ENCODE peak calls at places on chromosomes 2 and 18, in ten cellular contexts. L is breast epithelium; S is ovary; G is thoracic aorta; U is CD8-positive, alpha-beta T cell; M is dorsolateral prefrontal cortex; O is spleen; K is Peyer's patch; R is lower lobe of right lung; W is hepatocyte. V is an unnamed sample.

GRCh38 chr2:101698419-101699190 is 1.1 kb downstream of the MAP4K4 start:
- DNase-seq in S (no peak), G (no peak), M (no peak), R (no peak), U (peak), L (no peak), K (no peak), O (no peak), W (peak), V (peak)

GRCh38 chr2:214934006-214934405 is 124.5 kb upstream of the BARD1 start:
- DNase-seq in R (no peak), S (no peak), O (no peak), G (no peak), U (no peak), L (no peak), M (no peak), K (no peak), W (no peak), V (no peak)

GRCh38 chr2:70411489-70412081 is 109.7 kb upstream of the FAM136A start:
- DNase-seq in G (no peak), L (no peak), O (no peak), K (no peak), R (no peak), U (no peak), W (no peak), S (no peak), M (no peak), V (no peak)

GRCh38 chr18:31562726-31563125 is 29.0 kb upstream of the TTR start:
- DNase-seq in U (no peak), K (no peak), M (no peak), W (no peak), G (no peak), S (no peak), R (no peak), L (no peak), O (no peak), V (no peak)

GRCh38 chr2:11482473-11483031 is 16.6 kb upstream of the E2F6 start:
- DNase-seq in M (no peak), O (no peak), L (no peak), R (no peak), S (peak), K (no peak), G (no peak), U (no peak), W (peak), V (peak)

GRCh38 chr2:221502270-221502973 is 69.7 kb downstream of the EPHA4 start:
- DNase-seq in O (no peak), S (no peak), K (no peak), L (no peak), R (no peak), U (no peak), W (no peak), M (no peak), G (no peak), V (no peak)

GRCh38 chr2:179569834-179570233 is 291.6 kb downstream of the ZNF385B start:
- DNase-seq in W (peak), L (no peak), M (no peak), U (no peak), O (no peak), R (no peak), G (no peak), S (peak), K (no peak), V (no peak)

GRCh38 chr18:46051731-46052461 is 20.2 kb downstream of the PSTPIP2 start:
- DNase-seq in M (no peak), U (no peak), S (no peak), R (no peak), W (peak), K (no peak), L (no peak), O (no peak), G (no peak), V (no peak)

GRCh38 chr2:174605687-174606086 is 8.1 kb upstream of the WIPF1 start:
- DNase-seq in R (no peak), G (no peak), S (no peak), K (no peak), U (no peak), O (no peak), M (no peak), W (no peak), L (no peak), V (no peak)

GRCh38 chr2:71685941-71686611 is 232.7 kb downstream of the DYSF start:
- DNase-seq in R (no peak), M (no peak), L (peak), S (no peak), W (no peak), K (no peak), O (peak), G (no peak), U (no peak), V (no peak)

GRCh38 chr2:14828223-14828622 is 195.7 kb downstream of the LRATD1 start:
- DNase-seq in W (no peak), S (no peak), O (no peak), K (no peak), G (no peak), R (no peak), L (no peak), M (no peak), U (no peak), V (no peak)

GRCh38 chr2:33392366-33392765 is 84.1 kb upstream of the RASGRP3 start:
- DNase-seq in K (no peak), R (no peak), U (no peak), M (no peak), W (no peak), S (no peak), L (no peak), G (no peak), O (no peak), V (no peak)

GRCh38 chr2:205775091-205775876 is 93.0 kb downstream of the NRP2 start:
- DNase-seq in G (no peak), U (no peak), L (no peak), S (no peak), M (peak), K (no peak), R (no peak), O (no peak), W (peak), V (no peak)

GRCh38 chr2:40760071-40760666 is 308.3 kb upstream of the SLC8A1 start:
- DNase-seq in G (no peak), W (peak), O (no peak), U (no peak), K (no peak), L (no peak), R (no peak), M (no peak), S (peak), V (peak)

GRCh38 chr2:157336137-157336721 is 10.6 kb upstream of the ERMN start:
- DNase-seq in R (no peak), U (peak), O (no peak), K (peak), S (no peak), L (no peak), G (peak), M (no peak), W (peak), V (no peak)

GRCh38 chr2:105888625-105889024 is 143.9 kb downstream of the NCK2 start:
- DNase-seq in U (no peak), L (no peak), K (no peak), W (no peak), G (no peak), O (no peak), R (no peak), S (no peak), M (no peak), V (no peak)

GRCh38 chr2:46241344-46241743 is 55.9 kb upstream of the EPAS1 start:
- DNase-seq in R (no peak), U (no peak), G (no peak), S (no peak), M (no peak), W (no peak), L (no peak), O (no peak), K (no peak), V (no peak)

GRCh38 chr18:6543330-6543908 is 128.7 kb upstream of the L3MBTL4 start:
- DNase-seq in U (no peak), L (no peak), K (no peak), W (peak), G (no peak), M (no peak), O (no peak), R (no peak), S (no peak), V (no peak)

GRCh38 chr18:43312891-43313290 is 35.6 kb upstream of the SYT4 start:
- DNase-seq in M (no peak), U (no peak), S (no peak), R (no peak), O (no peak), K (no peak), L (no peak), G (no peak), W (no peak), V (no peak)

GRCh38 chr2:238709961-238710360 is 137.9 kb upstream of the TWIST2 start:
- DNase-seq in K (no peak), U (no peak), O (no peak), S (no peak), G (no peak), L (no peak), M (no peak), R (no peak), W (no peak), V (no peak)

GRCh38 chr2:233350708-233351107 is 3.6 kb upstream of the DGKD start:
- DNase-seq in M (no peak), S (no peak), O (no peak), G (no peak), K (peak), U (peak), L (no peak), W (peak), R (no peak), V (no peak)

GRCh38 chr2:5391361-5391760 is 300.8 kb upstream of the SOX11 start:
- DNase-seq in L (no peak), O (no peak), R (no peak), U (no peak), G (no peak), M (no peak), K (no peak), S (no peak), W (no peak), V (peak)

GRCh38 chr18:10352671-10353070 is 101.8 kb upstream of the APCDD1 start:
- DNase-seq in S (no peak), R (no peak), G (no peak), L (no peak), W (no peak), O (no peak), K (no peak), U (no peak), M (no peak), V (no peak)

GRCh38 chr2:41884718-41885117 is 163.1 kb upstream of the PKDCC start:
- DNase-seq in O (no peak), W (no peak), S (no peak), L (no peak), G (no peak), M (no peak), K (no peak), R (no peak), U (no peak), V (no peak)

GRCh38 chr2:156021326-156022040 is 311.0 kb downstream of the NR4A2 start:
- DNase-seq in R (no peak), O (no peak), W (no peak), U (no peak), S (no peak), M (no peak), G (no peak), K (no peak), L (no peak), V (no peak)

GRCh38 chr2:203280428-203281064 is 41.7 kb downstream of the CYP20A1 start:
- DNase-seq in G (no peak), W (no peak), K (no peak), O (no peak), M (no peak), S (no peak), R (no peak), U (no peak), L (no peak), V (no peak)

GRCh38 chr2:127398239-127398590 is 10.4 kb upstream of the MAP3K2 start:
- DNase-seq in G (peak), W (peak), K (peak), U (peak), R (peak), L (peak), M (no peak), O (no peak), S (peak), V (peak)

GRCh38 chr2:73916666-73917065 is 10.0 kb upstream of the DGUOK start:
- DNase-seq in L (no peak), S (no peak), W (no peak), K (no peak), R (no peak), U (no peak), M (no peak), O (no peak), G (no peak), V (no peak)

GRCh38 chr2:240624950-240625621 is at the start of gene GPR35:
- DNase-seq in M (peak), O (peak), U (peak), L (peak), G (no peak), R (peak), W (peak), K (peak), S (peak), V (no peak)

GRCh38 chr2:86042256-86043168 is 63.2 kb downstream of the POLR1A start:
- DNase-seq in W (no peak), R (no peak), K (peak), M (no peak), S (peak), L (peak), U (peak), O (no peak), G (no peak), V (no peak)

GRCh38 chr2:11681722-11682589 is 12.0 kb upstream of the NTSR2 start:
- DNase-seq in R (no peak), S (peak), G (no peak), K (peak), O (peak), M (peak), L (no peak), W (peak), U (peak), V (no peak)

GRCh38 chr2:98006378-98006777 is 10.6 kb upstream of the TMEM131 start:
- DNase-seq in M (no peak), G (no peak), R (no peak), U (no peak), S (no peak), O (no peak), W (no peak), L (no peak), K (no peak), V (no peak)

GRCh38 chr2:19711470-19712372 is 190.1 kb downstream of the TTC32 start:
- DNase-seq in R (no peak), G (peak), S (no peak), O (no peak), L (no peak), U (no peak), W (peak), M (no peak), K (peak), V (no peak)

GRCh38 chr2:65576861-65577601 is 144.6 kb upstream of the SPRED2 start:
- DNase-seq in G (no peak), O (no peak), L (no peak), S (no peak), W (peak), R (no peak), K (no peak), U (no peak), M (no peak), V (no peak)

GRCh38 chr18:31176531-31176930 is 13.9 kb upstream of the DSC1 start:
- DNase-seq in O (no peak), W (no peak), R (no peak), L (no peak), M (no peak), S (no peak), G (no peak), K (no peak), U (no peak), V (no peak)

GRCh38 chr2:118224144-118224887 is 136.0 kb downstream of the INSIG2 start:
- DNase-seq in K (peak), L (no peak), O (peak), R (peak), U (peak), S (no peak), W (peak), G (no peak), M (no peak), V (no peak)

GRCh38 chr2:3434654-3435053 is 55.2 kb downstream of the TRAPPC12 start:
- DNase-seq in R (no peak), W (no peak), U (no peak), G (no peak), M (no peak), K (no peak), L (no peak), O (no peak), S (no peak), V (no peak)

GRCh38 chr2:199977984-199978415 is 22.6 kb downstream of the MAIP1 start:
- DNase-seq in S (no peak), O (no peak), L (no peak), G (no peak), R (no peak), M (no peak), K (peak), U (no peak), W (peak), V (no peak)

GRCh38 chr2:199972088-199972626 is 16.8 kb downstream of the MAIP1 start:
- DNase-seq in M (no peak), L (no peak), S (no peak), G (no peak), W (no peak), K (no peak), R (no peak), U (no peak), O (no peak), V (no peak)

GRCh38 chr2:199975297-199975895 is 20.0 kb downstream of the MAIP1 start:
- DNase-seq in M (no peak), O (no peak), R (no peak), S (no peak), G (no peak), L (no peak), U (no peak), K (no peak), W (no peak), V (no peak)

GRCh38 chr2:199968126-199968525 is 12.7 kb downstream of the MAIP1 start:
- DNase-seq in G (no peak), S (no peak), R (no peak), M (no peak), L (no peak), W (no peak), O (no peak), K (no peak), U (no peak), V (no peak)

GRCh38 chr2:199973703-199974102 is 18.3 kb downstream of the MAIP1 start:
- DNase-seq in M (no peak), R (no peak), G (no peak), O (no peak), L (no peak), K (no peak), W (peak), U (no peak), S (no peak), V (no peak)
- TF ChIP-seq CTCF in M (peak), R (peak), G (peak), O (peak), L (peak), K (no peak), W (peak), U (no peak), S (peak), V (peak)

DNA sequence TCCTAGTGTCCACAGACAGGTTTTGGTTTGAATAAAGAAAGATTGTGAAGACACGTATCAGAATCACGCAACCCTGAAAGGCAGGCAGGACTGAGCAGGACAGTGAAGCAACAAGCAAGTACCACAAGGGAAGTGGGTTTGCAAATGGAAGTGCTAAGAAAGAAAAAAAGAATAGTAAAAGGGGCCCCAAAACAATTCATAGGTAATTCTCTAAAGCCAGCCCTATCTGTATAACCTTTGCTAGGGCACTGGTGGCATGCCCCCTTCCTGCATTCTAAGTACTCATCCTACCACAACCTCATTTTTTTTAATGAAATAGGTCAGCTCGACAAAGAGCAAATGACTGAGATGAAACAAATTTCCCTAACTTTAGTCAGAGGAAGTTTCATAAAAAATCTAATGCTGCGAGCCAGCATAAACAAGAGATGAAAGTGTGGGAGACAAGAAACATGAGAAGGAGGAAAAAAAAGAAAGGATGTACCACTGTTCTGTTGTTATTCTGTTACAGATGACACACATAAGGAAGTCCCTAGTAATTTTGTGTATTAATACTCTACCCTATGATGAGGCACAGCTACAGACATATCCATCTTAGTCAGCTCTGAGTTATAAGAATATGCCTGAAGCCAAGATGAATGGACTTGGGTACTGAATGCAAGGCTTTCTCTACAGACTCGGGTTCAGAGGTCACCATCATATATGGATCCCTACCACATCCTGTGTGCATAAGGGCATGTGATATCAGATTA is 32.2 kb downstream of the IKZF2 start:
- DNase-seq in R (no peak), K (no peak), M (no peak), W (no peak), S (no peak), U (peak), L (no peak), G (no peak), O (no peak), V (no peak)
- H3K27ac ChIP-seq in R (no peak), K (no peak), M (no peak), W (no peak), S (no peak), U (no peak), L (no peak), G (no peak), O (peak), V (no peak)

GRCh38 chr2:15935675-15936074 is 4.7 kb upstream of the MYCN start:
- DNase-seq in L (no peak), O (no peak), S (no peak), K (no peak), U (no peak), G (no peak), M (no peak), R (no peak), W (no peak), V (no peak)

GRCh38 chr2:15933184-15933845 is 7.0 kb upstream of the MYCN start:
- DNase-seq in M (no peak), U (no peak), S (no peak), R (no peak), L (no peak), K (no peak), W (no peak), G (no peak), O (no peak), V (no peak)

GRCh38 chr2:15936277-15937104 is 3.9 kb upstream of the MYCN start:
- DNase-seq in S (no peak), G (no peak), R (no peak), U (no peak), W (no peak), O (no peak), M (no peak), L (no peak), K (no peak), V (no peak)

GRCh38 chr2:15934291-15934945 is 5.9 kb upstream of the MYCN start:
- DNase-seq in S (no peak), U (no peak), L (no peak), M (no peak), K (no peak), O (no peak), G (no peak), R (no peak), W (no peak), V (no peak)

GRCh38 chr2:15935189-15935588 is 5.2 kb upstream of the MYCN start:
- DNase-seq in R (no peak), S (no peak), M (no peak), O (no peak), G (no peak), K (no peak), L (no peak), W (no peak), U (no peak), V (no peak)
- H3K4me3 ChIP-seq in R (no peak), S (no peak), M (no peak), O (no peak), G (no peak), K (no peak), L (no peak), W (no peak), U (no peak), V (no peak)

DNA sequence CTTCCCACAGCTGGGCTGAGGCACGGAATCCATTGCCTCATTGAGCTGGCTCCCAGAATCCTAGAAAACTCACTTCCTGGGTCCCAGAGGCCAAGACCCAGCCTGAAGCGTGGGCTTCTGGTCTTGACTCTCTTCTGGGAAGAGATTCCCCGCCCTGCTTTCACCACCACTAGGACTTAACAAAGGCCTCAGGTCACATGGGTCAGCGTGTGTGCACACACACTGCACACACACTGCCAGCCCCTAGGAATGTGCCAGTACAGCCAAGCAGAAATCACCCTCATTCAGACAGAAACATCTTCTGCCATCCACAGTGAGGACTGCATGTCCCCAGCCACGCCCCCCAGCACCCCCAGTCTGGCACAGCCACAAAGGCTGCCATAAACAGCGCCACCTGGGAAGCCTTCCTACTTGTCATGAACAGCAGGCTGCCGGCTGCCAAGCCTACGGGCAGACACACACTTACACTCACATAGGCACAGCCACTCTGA is 165.7 kb downstream of the TNS1 start:
- DNase-seq in L (no peak), U (no peak), G (peak), M (peak), O (no peak), K (peak), R (peak), W (peak), S (peak), V (peak)
- TF ChIP-seq CTCF in L (no peak), U (no peak), G (no peak), M (peak), O (no peak), K (no peak), R (no peak), W (peak), S (no peak), V (peak)

V was measured in heart right ventricle.